ENCODE peak calls at places on chromosomes 12 and 14, in ten cellular contexts. One of them, this sample, is unnamed.

GRCh38 chr12:120903382-120903817 is 758 bp downstream of the SPPL3 start:
- DNase-seq in HFF-Myc: no peak
- DNase-seq in CD8-positive, alpha-beta T cell: peak; percentile 52
- DNase-seq in pancreas: peak; percentile 64
- DNase-seq in colonic mucosa: peak; percentile 86
- DNase-seq in ascending aorta: no peak
- DNase-seq in endothelial cell: peak; percentile 27
- DNase-seq in fibroblast of the aortic adventitia: peak; percentile 7
- DNase-seq in Peyer's patch: peak; percentile 79
- DNase-seq in stomach: peak; percentile 57
- DNase-seq in this sample: peak; percentile 32

GRCh38 chr12:76623929-76624328 is 64.4 kb upstream of the OSBPL8 start:
- DNase-seq in HFF-Myc: peak; percentile 59
- DNase-seq in CD8-positive, alpha-beta T cell: no peak
- DNase-seq in pancreas: no peak
- DNase-seq in colonic mucosa: peak; percentile 34
- DNase-seq in ascending aorta: no peak
- DNase-seq in endothelial cell: no peak
- DNase-seq in fibroblast of the aortic adventitia: peak; percentile 31
- DNase-seq in Peyer's patch: no peak
- DNase-seq in stomach: no peak
- DNase-seq in this sample: no peak

GRCh38 chr14:39492267-39492666 is 60.0 kb upstream of the FBXO33 start:
- DNase-seq in HFF-Myc: no peak
- DNase-seq in CD8-positive, alpha-beta T cell: no peak
- DNase-seq in pancreas: no peak
- DNase-seq in colonic mucosa: no peak
- DNase-seq in ascending aorta: no peak
- DNase-seq in endothelial cell: no peak
- DNase-seq in fibroblast of the aortic adventitia: peak; percentile 92
- DNase-seq in Peyer's patch: no peak
- DNase-seq in stomach: no peak
- DNase-seq in this sample: no peak

GRCh38 chr12:58509116-58509885 is 411.0 kb downstream of the LRIG3 start:
- DNase-seq in HFF-Myc: no peak
- DNase-seq in CD8-positive, alpha-beta T cell: no peak
- DNase-seq in pancreas: no peak
- DNase-seq in colonic mucosa: no peak
- DNase-seq in ascending aorta: no peak
- DNase-seq in endothelial cell: no peak
- DNase-seq in fibroblast of the aortic adventitia: peak; percentile 57
- DNase-seq in Peyer's patch: no peak
- DNase-seq in stomach: no peak
- DNase-seq in this sample: no peak

GRCh38 chr12:11689591-11690158 is 40.2 kb downstream of the ETV6 start:
- DNase-seq in HFF-Myc: no peak
- DNase-seq in CD8-positive, alpha-beta T cell: no peak
- DNase-seq in pancreas: no peak
- DNase-seq in colonic mucosa: no peak
- DNase-seq in ascending aorta: no peak
- DNase-seq in endothelial cell: no peak
- DNase-seq in fibroblast of the aortic adventitia: no peak
- DNase-seq in Peyer's patch: no peak
- DNase-seq in stomach: no peak
- DNase-seq in this sample: no peak

GRCh38 chr14:64844272-64844671 is 35.4 kb downstream of the SPTB start:
- DNase-seq in HFF-Myc: no peak
- DNase-seq in CD8-positive, alpha-beta T cell: no peak
- DNase-seq in pancreas: no peak
- DNase-seq in colonic mucosa: no peak
- DNase-seq in ascending aorta: no peak
- DNase-seq in endothelial cell: no peak
- DNase-seq in fibroblast of the aortic adventitia: no peak
- DNase-seq in Peyer's patch: no peak
- DNase-seq in stomach: no peak
- DNase-seq in this sample: no peak

GRCh38 chr12:91361864-91362263 is 179.2 kb upstream of the DCN start:
- DNase-seq in HFF-Myc: no peak
- DNase-seq in CD8-positive, alpha-beta T cell: no peak
- DNase-seq in pancreas: no peak
- DNase-seq in colonic mucosa: no peak
- DNase-seq in ascending aorta: no peak
- DNase-seq in endothelial cell: no peak
- DNase-seq in fibroblast of the aortic adventitia: peak; percentile 74
- DNase-seq in Peyer's patch: no peak
- DNase-seq in stomach: no peak
- DNase-seq in this sample: no peak

GRCh38 chr14:61430066-61430757 is 108.8 kb downstream of the PRKCH start:
- DNase-seq in HFF-Myc: no peak
- DNase-seq in CD8-positive, alpha-beta T cell: no peak
- DNase-seq in pancreas: no peak
- DNase-seq in colonic mucosa: no peak
- DNase-seq in ascending aorta: no peak
- DNase-seq in endothelial cell: no peak
- DNase-seq in fibroblast of the aortic adventitia: no peak
- DNase-seq in Peyer's patch: no peak
- DNase-seq in stomach: no peak
- DNase-seq in this sample: no peak

GRCh38 chr12:78863482-78864427 is 819 bp upstream of the SYT1 start:
- DNase-seq in HFF-Myc: no peak
- DNase-seq in CD8-positive, alpha-beta T cell: no peak
- DNase-seq in pancreas: peak; percentile 36
- DNase-seq in colonic mucosa: peak; percentile 62
- DNase-seq in ascending aorta: no peak
- DNase-seq in endothelial cell: peak; percentile 55
- DNase-seq in fibroblast of the aortic adventitia: peak; percentile 72
- DNase-seq in Peyer's patch: peak; percentile 16
- DNase-seq in stomach: no peak
- DNase-seq in this sample: peak; percentile 23
- TF ChIP-seq CTCF in HFF-Myc: no peak
- TF ChIP-seq CTCF in CD8-positive, alpha-beta T cell: no peak
- TF ChIP-seq CTCF in pancreas: no peak
- TF ChIP-seq CTCF in colonic mucosa: no peak
- TF ChIP-seq CTCF in ascending aorta: no peak
- TF ChIP-seq CTCF in endothelial cell: no peak
- TF ChIP-seq CTCF in fibroblast of the aortic adventitia: no peak
- TF ChIP-seq CTCF in Peyer's patch: no peak
- TF ChIP-seq CTCF in stomach: no peak
- TF ChIP-seq CTCF in this sample: no peak

DNA sequence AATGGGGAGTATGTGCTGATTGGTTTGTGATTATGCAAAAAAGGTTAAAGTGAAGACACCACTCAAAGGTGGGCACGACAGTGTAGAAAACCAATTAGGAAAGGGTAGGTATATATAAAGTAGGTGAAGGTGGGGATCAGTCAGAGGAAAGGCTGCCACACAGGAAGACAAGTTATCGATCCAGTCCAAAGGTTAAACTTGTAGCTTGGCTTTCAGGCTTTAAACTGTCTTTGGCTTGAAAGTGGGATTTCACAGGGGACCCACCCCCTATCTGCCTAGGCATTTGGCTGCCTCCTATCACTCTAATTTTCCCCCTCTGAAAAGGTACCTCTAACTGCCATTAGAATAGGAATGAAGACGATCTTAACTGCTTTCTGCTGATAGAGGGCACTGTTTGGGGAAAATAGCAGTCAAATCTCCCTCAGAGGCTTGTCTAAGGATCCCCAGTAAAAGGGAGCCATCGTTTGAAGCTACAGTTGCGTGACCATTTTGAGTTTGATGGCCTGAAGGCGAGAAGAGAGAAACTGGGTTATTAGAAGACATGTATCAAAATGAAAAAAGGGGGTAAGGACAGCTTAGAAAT is 250.2 kb downstream of the GPHN start:
- DNase-seq in HFF-Myc: no peak
- DNase-seq in CD8-positive, alpha-beta T cell: no peak
- DNase-seq in pancreas: no peak
- DNase-seq in colonic mucosa: no peak
- DNase-seq in ascending aorta: no peak
- DNase-seq in endothelial cell: no peak
- DNase-seq in fibroblast of the aortic adventitia: no peak
- DNase-seq in Peyer's patch: no peak
- DNase-seq in stomach: no peak
- DNase-seq in this sample: no peak
- TF ChIP-seq CTCF in HFF-Myc: no peak
- TF ChIP-seq CTCF in CD8-positive, alpha-beta T cell: no peak
- TF ChIP-seq CTCF in pancreas: no peak
- TF ChIP-seq CTCF in colonic mucosa: no peak
- TF ChIP-seq CTCF in ascending aorta: no peak
- TF ChIP-seq CTCF in endothelial cell: no peak
- TF ChIP-seq CTCF in fibroblast of the aortic adventitia: no peak
- TF ChIP-seq CTCF in Peyer's patch: no peak
- TF ChIP-seq CTCF in stomach: no peak
- TF ChIP-seq CTCF in this sample: no peak

GRCh38 chr14:67438969-67439368 is 27.0 kb upstream of the PLEK2 start:
- DNase-seq in HFF-Myc: no peak
- DNase-seq in CD8-positive, alpha-beta T cell: no peak
- DNase-seq in pancreas: no peak
- DNase-seq in colonic mucosa: no peak
- DNase-seq in ascending aorta: no peak
- DNase-seq in endothelial cell: no peak
- DNase-seq in fibroblast of the aortic adventitia: no peak
- DNase-seq in Peyer's patch: no peak
- DNase-seq in stomach: no peak
- DNase-seq in this sample: no peak

GRCh38 chr14:67432088-67432564 is 20.2 kb upstream of the PLEK2 start:
- DNase-seq in HFF-Myc: no peak
- DNase-seq in CD8-positive, alpha-beta T cell: no peak
- DNase-seq in pancreas: no peak
- DNase-seq in colonic mucosa: no peak
- DNase-seq in ascending aorta: no peak
- DNase-seq in endothelial cell: no peak
- DNase-seq in fibroblast of the aortic adventitia: peak; percentile 52
- DNase-seq in Peyer's patch: no peak
- DNase-seq in stomach: no peak
- DNase-seq in this sample: no peak

GRCh38 chr14:67435603-67436002 is 23.6 kb upstream of the PLEK2 start:
- DNase-seq in HFF-Myc: no peak
- DNase-seq in CD8-positive, alpha-beta T cell: no peak
- DNase-seq in pancreas: no peak
- DNase-seq in colonic mucosa: no peak
- DNase-seq in ascending aorta: no peak
- DNase-seq in endothelial cell: no peak
- DNase-seq in fibroblast of the aortic adventitia: no peak
- DNase-seq in Peyer's patch: no peak
- DNase-seq in stomach: no peak
- DNase-seq in this sample: no peak

GRCh38 chr14:67440513-67440912 is 28.5 kb upstream of the PLEK2 start:
- DNase-seq in HFF-Myc: no peak
- DNase-seq in CD8-positive, alpha-beta T cell: no peak
- DNase-seq in pancreas: no peak
- DNase-seq in colonic mucosa: peak; percentile 61
- DNase-seq in ascending aorta: no peak
- DNase-seq in endothelial cell: no peak
- DNase-seq in fibroblast of the aortic adventitia: no peak
- DNase-seq in Peyer's patch: no peak
- DNase-seq in stomach: no peak
- DNase-seq in this sample: no peak

DNA sequence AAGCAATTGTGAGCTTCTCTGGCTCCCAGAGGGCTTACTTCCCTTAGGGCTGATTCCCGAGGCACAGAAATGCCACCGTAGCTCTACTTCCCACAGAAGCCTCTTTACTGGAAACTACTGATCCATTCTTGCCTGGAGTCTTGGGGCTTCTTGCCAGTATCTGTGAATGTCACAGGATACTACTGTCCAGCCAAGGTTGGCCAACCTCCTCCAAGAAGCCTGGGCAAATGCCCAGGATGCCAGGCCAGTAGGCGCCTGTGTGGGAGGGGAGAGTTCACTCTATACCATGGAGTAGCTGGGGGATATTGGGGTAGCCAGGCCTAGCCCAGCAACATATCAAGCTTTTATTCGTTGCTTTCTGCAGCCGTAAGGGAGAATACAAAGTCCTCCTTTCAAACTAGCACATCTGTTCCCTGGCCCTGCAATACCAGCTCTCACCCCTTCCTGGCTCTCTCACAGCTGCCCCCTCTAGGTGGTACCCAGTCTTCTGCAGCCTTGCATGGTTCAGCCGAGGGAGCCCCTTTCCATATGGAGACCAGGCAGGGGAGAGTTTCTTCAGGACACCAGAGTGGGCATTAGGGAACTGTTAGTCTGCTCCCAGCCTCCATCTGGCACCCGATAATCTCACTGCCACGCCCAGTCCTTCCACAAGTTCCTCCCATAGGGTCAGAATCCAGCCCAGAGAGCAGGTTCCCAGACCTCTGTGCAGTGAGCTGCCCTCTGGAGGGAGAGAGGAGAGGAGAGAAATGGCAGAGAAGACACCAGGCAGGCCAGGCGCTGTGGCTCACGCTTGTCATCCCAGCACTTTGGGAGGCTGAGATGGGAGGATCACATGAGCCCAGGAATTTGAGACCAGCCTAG is 24.3 kb upstream of the PLEK2 start:
- DNase-seq in HFF-Myc: no peak
- DNase-seq in CD8-positive, alpha-beta T cell: no peak
- DNase-seq in pancreas: no peak
- DNase-seq in colonic mucosa: no peak
- DNase-seq in ascending aorta: no peak
- DNase-seq in endothelial cell: no peak
- DNase-seq in fibroblast of the aortic adventitia: no peak
- DNase-seq in Peyer's patch: no peak
- DNase-seq in stomach: no peak
- DNase-seq in this sample: no peak
- TF ChIP-seq CTCF in HFF-Myc: no peak
- TF ChIP-seq CTCF in CD8-positive, alpha-beta T cell: no peak
- TF ChIP-seq CTCF in pancreas: no peak
- TF ChIP-seq CTCF in colonic mucosa: no peak
- TF ChIP-seq CTCF in ascending aorta: no peak
- TF ChIP-seq CTCF in endothelial cell: no peak
- TF ChIP-seq CTCF in fibroblast of the aortic adventitia: no peak
- TF ChIP-seq CTCF in Peyer's patch: no peak
- TF ChIP-seq CTCF in stomach: no peak
- TF ChIP-seq CTCF in this sample: no peak

GRCh38 chr12:131593411-131593810 is 117.5 kb upstream of the SFSWAP start:
- DNase-seq in HFF-Myc: no peak
- DNase-seq in CD8-positive, alpha-beta T cell: no peak
- DNase-seq in pancreas: no peak
- DNase-seq in colonic mucosa: no peak
- DNase-seq in ascending aorta: no peak
- DNase-seq in endothelial cell: no peak
- DNase-seq in fibroblast of the aortic adventitia: no peak
- DNase-seq in Peyer's patch: no peak
- DNase-seq in stomach: no peak
- DNase-seq in this sample: no peak

GRCh38 chr12:131591136-131591535 is 119.8 kb upstream of the SFSWAP start:
- DNase-seq in HFF-Myc: no peak
- DNase-seq in CD8-positive, alpha-beta T cell: no peak
- DNase-seq in pancreas: no peak
- DNase-seq in colonic mucosa: no peak
- DNase-seq in ascending aorta: no peak
- DNase-seq in endothelial cell: no peak
- DNase-seq in fibroblast of the aortic adventitia: no peak
- DNase-seq in Peyer's patch: no peak
- DNase-seq in stomach: no peak
- DNase-seq in this sample: no peak

GRCh38 chr12:131592972-131593371 is 117.9 kb upstream of the SFSWAP start:
- DNase-seq in HFF-Myc: no peak
- DNase-seq in CD8-positive, alpha-beta T cell: no peak
- DNase-seq in pancreas: no peak
- DNase-seq in colonic mucosa: no peak
- DNase-seq in ascending aorta: no peak
- DNase-seq in endothelial cell: no peak
- DNase-seq in fibroblast of the aortic adventitia: no peak
- DNase-seq in Peyer's patch: no peak
- DNase-seq in stomach: no peak
- DNase-seq in this sample: no peak

GRCh38 chr12:131589966-131590365 is 120.9 kb upstream of the SFSWAP start:
- DNase-seq in HFF-Myc: no peak
- DNase-seq in CD8-positive, alpha-beta T cell: no peak
- DNase-seq in pancreas: no peak
- DNase-seq in colonic mucosa: no peak
- DNase-seq in ascending aorta: no peak
- DNase-seq in endothelial cell: no peak
- DNase-seq in fibroblast of the aortic adventitia: no peak
- DNase-seq in Peyer's patch: no peak
- DNase-seq in stomach: no peak
- DNase-seq in this sample: no peak

DNA sequence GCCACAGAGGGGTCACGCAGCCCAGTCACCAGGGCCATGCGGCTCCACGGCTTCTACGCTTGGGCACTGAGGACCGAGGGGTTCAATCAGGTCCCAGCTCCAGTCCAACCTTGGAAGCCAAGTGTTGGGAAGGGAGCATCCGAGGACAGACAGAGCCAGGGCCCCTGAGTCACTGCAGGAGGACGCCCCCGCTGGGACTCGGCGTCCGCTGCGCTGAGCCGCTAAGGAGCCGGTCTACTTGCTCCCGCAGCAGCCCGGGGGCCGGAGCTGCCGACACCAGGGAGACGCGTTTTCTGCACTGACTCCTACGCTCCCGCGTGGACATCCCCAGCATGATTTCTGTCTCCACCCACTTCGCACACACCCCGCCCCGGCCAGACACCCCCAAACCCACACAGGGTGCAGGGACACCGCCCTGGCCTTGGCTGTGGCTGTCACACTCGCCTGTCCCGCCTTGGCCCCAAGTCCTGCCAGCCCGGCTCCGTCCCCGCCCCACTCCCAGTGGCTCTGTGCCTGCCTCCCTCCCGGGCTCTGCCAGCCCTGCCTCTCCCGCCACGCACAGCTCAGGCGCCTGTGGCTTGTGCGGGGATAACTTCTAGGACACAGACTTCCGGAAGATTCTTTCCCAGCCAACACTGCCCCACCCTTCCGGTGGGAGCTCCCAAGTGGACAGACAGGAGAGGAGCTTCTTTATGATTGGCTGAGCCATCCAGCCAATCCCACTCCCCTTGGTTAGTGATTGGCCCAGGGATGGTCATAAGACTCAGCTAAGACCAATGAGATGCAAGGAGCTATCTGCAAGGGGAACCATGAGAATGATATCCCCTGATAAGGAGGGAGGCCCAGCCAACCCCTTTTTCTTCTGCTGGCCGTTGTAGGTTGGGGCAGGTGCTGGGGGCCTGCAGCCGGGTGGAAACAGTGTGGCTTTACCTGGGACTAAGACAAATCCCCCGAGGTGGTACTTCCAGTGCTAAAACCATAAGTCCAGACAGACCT is 118.9 kb upstream of the SFSWAP start:
- DNase-seq in HFF-Myc: no peak
- DNase-seq in CD8-positive, alpha-beta T cell: no peak
- DNase-seq in pancreas: no peak
- DNase-seq in colonic mucosa: no peak
- DNase-seq in ascending aorta: no peak
- DNase-seq in endothelial cell: no peak
- DNase-seq in fibroblast of the aortic adventitia: no peak
- DNase-seq in Peyer's patch: no peak
- DNase-seq in stomach: no peak
- DNase-seq in this sample: no peak
- TF ChIP-seq CTCF in HFF-Myc: no peak
- TF ChIP-seq CTCF in CD8-positive, alpha-beta T cell: no peak
- TF ChIP-seq CTCF in pancreas: no peak
- TF ChIP-seq CTCF in colonic mucosa: no peak
- TF ChIP-seq CTCF in ascending aorta: no peak
- TF ChIP-seq CTCF in endothelial cell: no peak
- TF ChIP-seq CTCF in fibroblast of the aortic adventitia: no peak
- TF ChIP-seq CTCF in Peyer's patch: no peak
- TF ChIP-seq CTCF in stomach: no peak
- TF ChIP-seq CTCF in this sample: no peak

This sample was measured in omental fat pad.